ENCODE peak calls at places on chromosomes 4 and X, in four cellular contexts. One of them, this sample, is unnamed.

GRCh38 chr4:1986578-1987210 is 22.1 kb downstream of the NELFA start:
- DNase-seq in GM12878: no peak
- DNase-seq in K562: no peak
- DNase-seq in HepG2: no peak
- DNase-seq in this sample: no peak

GRCh38 chr4:181278941-181279340 is 964.3 kb upstream of the TENM3 start:
- DNase-seq in GM12878: no peak
- DNase-seq in K562: no peak
- DNase-seq in HepG2: no peak
- DNase-seq in this sample: no peak

GRCh38 chrX:40117715-40118285 is 20.0 kb upstream of the BCOR start:
- DNase-seq in GM12878: no peak
- DNase-seq in K562: peak
- DNase-seq in HepG2: no peak
- DNase-seq in this sample: no peak

GRCh38 chrX:30626402-30626801 is 26.8 kb upstream of the GK start:
- DNase-seq in GM12878: no peak
- DNase-seq in K562: no peak
- DNase-seq in HepG2: peak
- DNase-seq in this sample: no peak

GRCh38 chrX:155028749-155029360 is 2.2 kb downstream of the FUNDC2 start:
- DNase-seq in GM12878: no peak
- DNase-seq in K562: no peak
- DNase-seq in HepG2: no peak
- DNase-seq in this sample: no peak

GRCh38 chrX:129651756-129652564 is 2.8 kb downstream of the APLN start:
- DNase-seq in GM12878: no peak
- DNase-seq in K562: no peak
- DNase-seq in HepG2: no peak
- DNase-seq in this sample: no peak

GRCh38 chr4:109499513-109499912 is 60.5 kb upstream of the MCUB start:
- DNase-seq in GM12878: no peak
- DNase-seq in K562: no peak
- DNase-seq in HepG2: no peak
- DNase-seq in this sample: no peak

GRCh38 chr4:173703076-173703475 is 173.0 kb upstream of the HAND2 start:
- DNase-seq in GM12878: no peak
- DNase-seq in K562: no peak
- DNase-seq in HepG2: no peak
- DNase-seq in this sample: no peak

GRCh38 chr4:91448668-91449330 is 855.0 kb upstream of the GRID2 start:
- DNase-seq in GM12878: no peak
- DNase-seq in K562: no peak
- DNase-seq in HepG2: no peak
- DNase-seq in this sample: no peak

GRCh38 chrX:48957477-48957826 is at the start of gene OTUD5:
- DNase-seq in GM12878: no peak
- DNase-seq in K562: peak
- DNase-seq in HepG2: peak
- DNase-seq in this sample: no peak

GRCh38 chr4:148216866-148217814 is 225.1 kb downstream of the NR3C2 start:
- DNase-seq in GM12878: peak
- DNase-seq in K562: no peak
- DNase-seq in HepG2: no peak
- DNase-seq in this sample: no peak

GRCh38 chrX:136453771-136454170 is 34.0 kb upstream of the BRS3 start:
- DNase-seq in GM12878: no peak
- DNase-seq in K562: no peak
- DNase-seq in HepG2: no peak
- DNase-seq in this sample: no peak

GRCh38 chrX:103628386-103629290 is at the start of gene TCEAL1:
- DNase-seq in GM12878: no peak
- DNase-seq in K562: peak
- DNase-seq in HepG2: peak
- DNase-seq in this sample: peak

GRCh38 chr4:157220026-157220881 is at the start of gene GRIA2:
- DNase-seq in GM12878: no peak
- DNase-seq in K562: peak
- DNase-seq in HepG2: peak
- DNase-seq in this sample: peak

GRCh38 chr4:7369511-7369910 is 65.2 kb downstream of the PSAPL1 start:
- DNase-seq in GM12878: no peak
- DNase-seq in K562: no peak
- DNase-seq in HepG2: no peak
- DNase-seq in this sample: no peak

GRCh38 chr4:80608285-80608980 is 272.9 kb downstream of the CFAP299 start:
- DNase-seq in GM12878: no peak
- DNase-seq in K562: no peak
- DNase-seq in HepG2: no peak
- DNase-seq in this sample: no peak

GRCh38 chr4:14218641-14219040 is 591.1 kb upstream of the BOD1L1 start:
- DNase-seq in GM12878: no peak
- DNase-seq in K562: no peak
- DNase-seq in HepG2: no peak
- DNase-seq in this sample: no peak

GRCh38 chrX:111447298-111447697 is 35.3 kb upstream of the DCX start:
- DNase-seq in GM12878: no peak
- DNase-seq in K562: peak
- DNase-seq in HepG2: peak
- DNase-seq in this sample: no peak

GRCh38 chrX:42485621-42486020 is 292.3 kb downstream of the PPP1R2C start:
- DNase-seq in GM12878: no peak
- DNase-seq in K562: no peak
- DNase-seq in HepG2: no peak
- DNase-seq in this sample: no peak

GRCh38 chr4:8330821-8331566 is 61.4 kb downstream of the HTRA3 start:
- DNase-seq in GM12878: no peak
- DNase-seq in K562: no peak
- DNase-seq in HepG2: no peak
- DNase-seq in this sample: no peak

GRCh38 chrX:27893211-27893610 is 85.4 kb downstream of the MAGEB10 start:
- DNase-seq in GM12878: no peak
- DNase-seq in K562: no peak
- DNase-seq in HepG2: no peak
- DNase-seq in this sample: no peak

GRCh38 chr4:23113104-23113503 is 420.4 kb downstream of the GBA3 start:
- DNase-seq in GM12878: no peak
- DNase-seq in K562: no peak
- DNase-seq in HepG2: no peak
- DNase-seq in this sample: no peak

GRCh38 chrX:105822138-105823091 is at the start of gene NRK:
- DNase-seq in GM12878: no peak
- DNase-seq in K562: no peak
- DNase-seq in HepG2: no peak
- DNase-seq in this sample: no peak
- TF ChIP-seq ESRRA in GM12878: no peak
- TF ChIP-seq ESRRA in K562: no peak
- TF ChIP-seq ESRRA in HepG2: no peak
- TF ChIP-seq ESRRA in this sample: no peak

DNA sequence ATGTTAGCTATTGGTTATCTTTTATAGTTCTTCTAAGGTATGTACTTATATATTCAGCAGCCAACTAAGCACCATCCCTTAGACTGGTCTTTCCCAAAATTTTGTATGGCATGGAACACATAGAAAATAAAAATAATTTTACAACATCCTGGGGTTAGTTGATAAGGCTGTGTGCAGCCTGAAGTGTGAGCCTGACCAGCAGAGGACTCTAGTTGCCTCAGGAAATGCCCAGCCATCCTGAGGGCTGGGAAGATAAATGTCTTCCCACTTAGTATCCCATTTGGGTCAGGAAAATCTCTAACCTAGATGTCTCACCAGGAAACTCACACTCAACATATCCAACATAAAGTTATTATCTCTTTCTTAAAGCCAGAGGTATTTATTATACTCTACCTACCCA is 251.4 kb upstream of the POF1B start:
- DNase-seq in GM12878: no peak
- DNase-seq in K562: no peak
- DNase-seq in HepG2: no peak
- DNase-seq in this sample: no peak
- TF ChIP-seq CHD4 in GM12878: no peak
- TF ChIP-seq CHD4 in K562: no peak
- TF ChIP-seq CHD4 in HepG2: no peak
- TF ChIP-seq CHD4 in this sample: no peak

GRCh38 chr4:129095811-129096454 is at the start of gene C4orf33:
- DNase-seq in GM12878: peak
- DNase-seq in K562: peak
- DNase-seq in HepG2: peak
- DNase-seq in this sample: peak

GRCh38 chr4:129094347-129094746 is 1.0 kb upstream of the SCLT1 start:
- DNase-seq in GM12878: no peak
- DNase-seq in K562: no peak
- DNase-seq in HepG2: no peak
- DNase-seq in this sample: no peak

GRCh38 chr4:129087516-129087915 is 5.8 kb downstream of the SCLT1 start:
- DNase-seq in GM12878: no peak
- DNase-seq in K562: no peak
- DNase-seq in HepG2: peak
- DNase-seq in this sample: no peak

GRCh38 chr4:129093173-129093974 is at the start of gene SCLT1:
- DNase-seq in GM12878: peak
- DNase-seq in K562: peak
- DNase-seq in HepG2: peak
- DNase-seq in this sample: peak

DNA sequence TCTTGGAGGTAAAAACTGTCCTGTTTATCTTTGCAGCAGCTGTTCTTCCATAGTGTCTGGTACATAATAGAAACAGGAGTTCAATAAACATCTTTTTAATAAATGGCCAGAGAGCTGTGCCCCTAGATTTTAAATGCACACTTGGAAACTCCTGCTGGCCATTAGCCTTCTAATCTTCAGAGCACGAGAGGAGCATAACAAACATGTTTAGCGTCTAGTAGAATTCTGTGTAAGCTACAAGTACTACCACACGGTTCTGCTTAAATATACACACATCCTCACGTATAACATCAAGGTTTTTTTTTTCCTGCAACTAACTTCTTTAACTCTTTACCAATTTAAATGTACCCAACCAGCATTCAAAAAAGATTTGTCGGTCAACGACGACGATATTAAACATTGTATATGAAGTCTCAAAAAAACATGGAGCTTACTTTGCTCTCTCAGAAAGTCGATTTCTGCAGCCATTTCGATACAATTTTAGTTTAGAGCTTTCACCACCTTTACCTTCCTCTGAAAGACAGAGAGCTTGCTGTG is 635 bp downstream of the SCLT1 start:
- DNase-seq in GM12878: no peak
- DNase-seq in K562: no peak
- DNase-seq in HepG2: no peak
- DNase-seq in this sample: no peak
- TF ChIP-seq ESRRA in GM12878: no peak
- TF ChIP-seq ESRRA in K562: no peak
- TF ChIP-seq ESRRA in HepG2: no peak
- TF ChIP-seq ESRRA in this sample: no peak

DNA sequence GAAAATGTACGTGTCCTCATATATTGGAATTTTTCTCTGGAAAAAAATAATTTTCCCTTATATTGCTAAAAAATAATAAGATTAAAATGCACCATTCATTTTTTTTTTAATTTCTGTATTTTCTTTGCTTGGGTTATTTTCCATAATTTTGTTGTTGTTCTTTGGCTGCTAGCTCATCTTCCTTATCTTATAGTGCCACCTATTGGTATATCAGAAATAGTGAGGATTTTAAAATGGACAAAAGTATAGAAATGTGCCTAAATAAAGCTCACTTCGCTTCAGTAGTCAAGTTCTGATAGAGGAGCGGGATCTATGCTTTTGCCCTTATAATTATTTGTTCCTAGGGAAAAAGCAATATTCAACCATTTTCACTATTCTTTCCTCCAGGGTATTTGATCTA is 134.8 kb downstream of the NAP1L3 start:
- DNase-seq in GM12878: no peak
- DNase-seq in K562: peak
- DNase-seq in HepG2: no peak
- DNase-seq in this sample: peak
- TF ChIP-seq CHD4 in GM12878: no peak
- TF ChIP-seq CHD4 in K562: no peak
- TF ChIP-seq CHD4 in HepG2: no peak
- TF ChIP-seq CHD4 in this sample: no peak

DNA sequence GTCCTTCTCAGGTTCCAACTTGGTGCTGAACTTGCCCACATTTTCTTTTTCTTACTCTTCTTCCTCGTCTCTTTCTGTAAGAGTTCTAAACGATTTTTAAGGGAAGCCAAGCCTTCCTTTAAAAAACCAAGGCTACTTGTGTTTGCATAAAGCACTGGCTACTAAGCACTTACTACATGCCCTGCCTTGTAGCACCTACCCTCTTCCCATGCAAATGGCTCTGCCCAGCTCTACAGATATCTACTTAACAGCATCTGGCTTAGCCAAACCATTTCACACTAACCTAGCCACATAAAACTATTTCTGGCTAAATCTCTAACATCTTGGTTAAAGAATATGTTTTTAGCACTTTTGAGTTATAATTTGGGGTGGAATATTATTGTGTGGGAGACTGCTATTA is 26.9 kb upstream of the ARMCX2 start:
- DNase-seq in GM12878: no peak
- DNase-seq in K562: no peak
- DNase-seq in HepG2: no peak
- DNase-seq in this sample: no peak
- TF ChIP-seq ESRRA in GM12878: no peak
- TF ChIP-seq ESRRA in K562: no peak
- TF ChIP-seq ESRRA in HepG2: no peak
- TF ChIP-seq ESRRA in this sample: no peak